ENCODE peak calls at places on chromosome 1, in five cellular contexts. D, V, M, H and C are unnamed samples.

GRCh38 chr1:27253611-27254010 is 19.2 kb downstream of the WDTC1 start:
- DNase-seq in D (no peak), V (no peak), M (no peak), H (no peak), C (no peak)

GRCh38 chr1:56921486-56921885 is 44.3 kb downstream of the C8B start:
- DNase-seq in D (no peak), V (no peak), M (no peak), H (no peak), C (no peak)

GRCh38 chr1:55535724-55536262 is 320.6 kb upstream of the USP24 start:
- DNase-seq in D (no peak), V (no peak), M (no peak), H (no peak), C (no peak)

GRCh38 chr1:183024352-183025337 is 1.4 kb downstream of the LAMC1 start:
- DNase-seq in D (no peak), V (no peak), M (no peak), H (peak; percentile 38), C (no peak)

GRCh38 chr1:93574511-93574910 is 107.1 kb downstream of the BCAR3 start:
- DNase-seq in D (no peak), V (no peak), M (no peak), H (no peak), C (no peak)

GRCh38 chr1:15676688-15677661 is 7.1 kb upstream of the PLEKHM2 start:
- DNase-seq in D (no peak), V (no peak), M (no peak), H (no peak), C (no peak)

GRCh38 chr1:30045304-30046090 is 677.9 kb downstream of the MATN1 start:
- DNase-seq in D (no peak), V (no peak), M (peak; percentile 44), H (no peak), C (no peak)

GRCh38 chr1:58442114-58442513 is 104.4 kb downstream of the OMA1 start:
- DNase-seq in D (no peak), V (no peak), M (no peak), H (no peak), C (no peak)

GRCh38 chr1:52825868-52826267 is 16.7 kb upstream of the ZYG11A start:
- DNase-seq in D (no peak), V (no peak), M (no peak), H (no peak), C (no peak)

GRCh38 chr1:208184993-208185703 is 59.0 kb downstream of the PLXNA2 start:
- DNase-seq in D (no peak), V (no peak), M (no peak), H (no peak), C (no peak)

GRCh38 chr1:203038217-203038741 is 12.0 kb downstream of the PPFIA4 start:
- DNase-seq in D (no peak), V (peak; percentile 53), M (peak; percentile 88), H (no peak), C (no peak)

GRCh38 chr1:24022611-24023359 is 42.7 kb upstream of the SRSF10 start:
- DNase-seq in D (no peak), V (peak; percentile 61), M (no peak), H (no peak), C (peak; percentile 84)

GRCh38 chr1:197786280-197786679 is 11.0 kb upstream of the DENND1B start:
- DNase-seq in D (no peak), V (no peak), M (no peak), H (no peak), C (no peak)

DNA sequence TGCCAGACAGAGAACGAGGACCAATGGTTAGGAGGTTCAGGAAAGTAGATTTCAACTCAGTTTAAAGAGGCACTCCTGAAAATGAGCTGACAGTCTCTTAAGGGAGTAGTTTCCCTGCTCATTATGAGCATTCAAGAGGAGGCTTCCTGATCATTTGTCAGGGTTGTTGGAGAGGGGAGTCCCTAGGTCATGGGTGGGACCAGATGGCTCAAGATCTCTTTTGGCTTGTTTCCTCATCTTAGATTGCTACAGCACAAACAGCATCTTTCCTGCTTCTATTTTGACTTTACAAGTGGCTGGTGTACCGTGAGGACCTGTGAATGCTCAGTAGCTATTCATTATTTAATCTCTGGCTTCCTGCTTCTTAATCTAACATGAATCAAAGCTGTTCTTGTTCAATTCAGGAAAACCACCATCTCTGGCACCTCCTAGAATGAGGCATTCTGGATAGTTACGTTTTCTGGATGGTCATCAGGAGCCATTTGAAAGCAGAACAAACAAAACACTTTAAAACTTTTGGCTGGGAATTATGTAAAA is 47.6 kb downstream of the PEX14 start:
- DNase-seq in D (no peak), V (no peak), M (no peak), H (no peak), C (no peak)
- H3K27me3 ChIP-seq in D (no peaks in the 10 kb centered on the region), V (no peaks in the 10 kb centered on the region), M (no peaks in the 10 kb centered on the region), H (no peaks in the 10 kb centered on the region), C (no peaks in the 10 kb centered on the region)

GRCh38 chr1:11655263-11656079 is 794 bp downstream of the FBXO44 start:
- DNase-seq in D (no peak), V (no peak), M (no peak), H (peak; percentile 28), C (no peak)
- H3K4me3 ChIP-seq in D (no peak overlapping the region), V (peak overlapping the region; percentile 85), M (peak overlapping the region; percentile 73), H (peak overlapping the region; percentile 83), C (peak overlapping the region; percentile 84)

GRCh38 chr1:37673920-37674319 is 18.4 kb upstream of the CDCA8 start:
- DNase-seq in D (no peak), V (no peak), M (no peak), H (no peak), C (no peak)
- H3K27me3 ChIP-seq in D (no peaks in the 10 kb centered on the region), V (no peaks in the 10 kb centered on the region), M (peaks cover 19% of the 10 kb centered on the region), H (peaks cover 38% of the 10 kb centered on the region), C (peaks cover 17% of the 10 kb centered on the region)

GRCh38 chr1:150808851-150809250 is 791 bp upstream of the CTSK start:
- DNase-seq in D (no peak), V (no peak), M (no peak), H (no peak), C (peak; percentile 46)

GRCh38 chr1:150805899-150806298 is 2.2 kb downstream of the CTSK start:
- DNase-seq in D (no peak), V (no peak), M (no peak), H (no peak), C (no peak)

GRCh38 chr1:150808134-150808533 is at the start of gene CTSK:
- DNase-seq in D (no peak), V (peak; percentile 38), M (peak; percentile 69), H (no peak), C (no peak)

GRCh38 chr1:150807674-150808073 is 386 bp downstream of the CTSK start:
- DNase-seq in D (no peak), V (no peak), M (no peak), H (no peak), C (no peak)

DNA sequence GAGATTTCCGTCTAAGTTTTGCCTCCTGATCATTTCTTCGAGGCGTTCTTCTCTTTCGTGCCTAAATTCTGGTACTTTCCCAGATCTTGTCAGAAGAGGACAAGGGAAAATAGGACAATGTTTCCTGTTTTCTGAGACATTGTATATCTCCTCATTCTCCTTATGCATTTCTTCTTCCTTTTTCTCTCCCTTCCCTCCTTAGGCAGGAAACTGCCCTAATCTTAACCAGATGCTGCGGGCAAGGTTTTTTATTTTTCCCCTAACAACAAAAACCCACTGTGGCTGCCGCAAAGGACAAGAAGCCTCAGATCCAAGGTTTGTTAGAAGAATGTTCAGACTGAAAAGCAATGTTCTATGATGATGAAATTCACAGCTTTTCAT is 813 bp downstream of the CTSK start:
- DNase-seq in D (no peak), V (no peak), M (no peak), H (no peak), C (no peak)
- H3K4me3 ChIP-seq in D (no peak overlapping the region), V (peak overlapping the region; percentile 39), M (peak overlapping the region; percentile 45), H (no peak overlapping the region), C (peak overlapping the region; percentile 30)

DNA sequence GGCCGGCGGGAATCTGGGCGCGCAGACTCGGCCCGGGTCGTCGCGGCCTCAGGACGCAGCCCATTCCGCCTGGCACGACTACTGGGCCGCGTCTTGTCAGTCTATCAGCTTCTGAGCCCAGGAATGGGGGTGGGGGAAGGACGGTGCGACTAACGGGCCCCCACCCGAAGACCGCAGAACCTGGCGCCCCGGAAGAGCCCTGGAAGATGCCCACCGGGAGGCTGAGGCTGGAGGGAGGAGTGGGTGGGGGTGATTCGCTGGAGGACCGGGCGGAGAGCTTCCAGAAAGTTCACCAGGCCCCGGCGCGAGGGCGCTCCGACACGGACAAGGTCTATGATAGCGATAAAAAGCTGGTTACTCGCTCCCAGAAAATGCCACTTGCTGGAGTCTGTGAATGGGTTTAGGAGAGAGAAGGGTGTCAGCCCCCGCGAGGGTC is 1.7 kb upstream of the DMRTA2 start:
- DNase-seq in D (no peak), V (no peak), M (no peak), H (peak; percentile 48), C (no peak)
- H3K27me3 ChIP-seq in D (peaks cover 13% of the 10 kb centered on the region), V (peaks cover 91% of the 10 kb centered on the region), M (peaks cover 100% of the 10 kb centered on the region), H (peaks cover 100% of the 10 kb centered on the region), C (peaks cover 79% of the 10 kb centered on the region)

GRCh38 chr1:150976401-150976821 is 1.8 kb upstream of the CERS2 start:
- DNase-seq in D (no peak), V (no peak), M (no peak), H (no peak), C (no peak)

GRCh38 chr1:150981177-150981804 is 801 bp upstream of the ANXA9 start:
- DNase-seq in D (peak; percentile 49), V (peak; percentile 44), M (no peak), H (peak; percentile 76), C (no peak)

GRCh38 chr1:150979723-150980056 is 2.4 kb upstream of the ANXA9 start:
- DNase-seq in D (no peak), V (no peak), M (no peak), H (no peak), C (no peak)

GRCh38 chr1:150976879-150977694 is 2.5 kb upstream of the CERS2 start:
- DNase-seq in D (peak; percentile 91), V (peak; percentile 68), M (peak; percentile 96), H (peak; percentile 53), C (no peak)

DNA sequence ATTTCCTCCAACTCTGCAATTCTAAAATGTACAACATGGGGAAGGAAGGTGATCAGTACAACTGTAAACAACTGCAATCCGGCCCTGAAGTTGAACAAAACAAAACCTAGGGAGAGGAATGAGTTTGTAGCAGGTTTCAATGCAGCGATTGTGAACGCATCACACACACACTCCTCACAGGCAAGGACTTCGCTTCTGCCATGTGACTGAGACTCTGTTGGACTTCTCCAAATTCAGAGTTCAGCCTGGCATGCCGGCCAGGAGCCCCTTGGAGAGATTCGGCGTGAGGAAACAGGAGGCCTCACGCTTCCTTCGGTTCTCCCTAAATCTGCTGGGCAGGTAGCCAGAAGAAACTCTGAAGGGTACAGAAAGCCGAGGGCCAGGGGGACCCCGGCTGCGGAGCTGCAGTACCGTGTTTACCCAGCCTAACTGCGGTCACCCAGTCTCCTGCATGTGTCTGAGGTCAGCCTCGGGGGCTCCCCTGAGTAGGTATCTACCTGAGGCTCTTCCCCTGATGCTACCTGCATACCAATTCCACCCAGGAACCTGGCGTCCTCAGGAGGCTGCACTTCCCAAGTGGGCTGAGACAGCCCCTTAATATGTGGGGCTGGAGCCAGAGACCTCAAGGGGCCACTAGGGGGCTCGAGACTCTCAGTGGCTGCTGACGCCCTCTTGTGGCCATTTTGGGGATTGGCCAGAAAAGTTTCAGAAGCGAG is 2.9 kb upstream of the ANXA9 start:
- DNase-seq in D (peak; percentile 91), V (peak; percentile 94), M (peak; percentile 92), H (peak; percentile 94), C (peak; percentile 33)
- H3K4me3 ChIP-seq in D (no peak overlapping the region), V (no peak overlapping the region), M (peak overlapping the region; percentile 26), H (no peak overlapping the region), C (no peak overlapping the region)

GRCh38 chr1:226596531-226597165 is 48.1 kb downstream of the STUM start:
- DNase-seq in D (no peak), V (no peak), M (no peak), H (no peak), C (no peak)
- H3K27me3 ChIP-seq in D (no peaks in the 10 kb centered on the region), V (no peaks in the 10 kb centered on the region), M (no peaks in the 10 kb centered on the region), H (no peaks in the 10 kb centered on the region), C (peaks cover 1% of the 10 kb centered on the region)

GRCh38 chr1:224928906-224929305 is 569 bp upstream of the DNAH14 start:
- DNase-seq in D (no peak), V (no peak), M (no peak), H (no peak), C (no peak)
- H3K4me3 ChIP-seq in D (peak overlapping the region; percentile 24), V (no peak overlapping the region), M (no peak overlapping the region), H (peak overlapping the region; percentile 51), C (peak overlapping the region; percentile 60)